ENCODE peak calls at places on chromosomes 16 and 17, in eight cellular contexts. J, S, F, N, M, Z, T and B are unnamed samples.

GRCh38 chr16:27109666-27110523 is 43.2 kb downstream of the C16orf82 start:
- DNase-seq in J (peak), S (no peak), F (peak), N (peak), M (peak), Z (peak), T (peak), B (peak)

GRCh38 chr16:11689031-11689840 is 21.0 kb downstream of the SNN start:
- DNase-seq in J (no peak), S (no peak), F (no peak), N (no peak), M (no peak), Z (no peak), T (no peak), B (peak)

GRCh38 chr17:43701318-43701743 is 39.6 kb upstream of the MEOX1 start:
- DNase-seq in J (no peak), S (no peak), F (no peak), N (peak), M (no peak), Z (no peak), T (no peak), B (peak)

GRCh38 chr17:1471490-1471889 is 15.5 kb upstream of the CRK start:
- DNase-seq in J (no peak), S (no peak), F (no peak), N (no peak), M (no peak), Z (no peak), T (no peak), B (no peak)

GRCh38 chr16:82133798-82134197 is 36.2 kb downstream of the MPHOSPH6 start:
- DNase-seq in J (no peak), S (no peak), F (no peak), N (no peak), M (no peak), Z (no peak), T (no peak), B (no peak)

GRCh38 chr17:57107498-57108101 is 22.6 kb downstream of the AKAP1 start:
- DNase-seq in J (no peak), S (no peak), F (peak), N (no peak), M (peak), Z (no peak), T (peak), B (peak)

GRCh38 chr16:2471016-2471652 is at the start of gene NTN3:
- DNase-seq in J (no peak), S (no peak), F (no peak), N (no peak), M (peak), Z (no peak), T (peak), B (no peak)

GRCh38 chr17:6755281-6755680 is 565 bp upstream of the XAF1 start:
- DNase-seq in J (no peak), S (no peak), F (no peak), N (no peak), M (no peak), Z (no peak), T (peak), B (no peak)

GRCh38 chr16:24610421-24610765 is 71.0 kb downstream of the RBBP6 start:
- DNase-seq in J (no peak), S (no peak), F (no peak), N (no peak), M (peak), Z (no peak), T (peak), B (peak)

GRCh38 chr17:82095777-82096708 is 2.0 kb downstream of the FASN start:
- DNase-seq in J (no peak), S (no peak), F (no peak), N (no peak), M (no peak), Z (no peak), T (no peak), B (no peak)

GRCh38 chr17:42894283-42895184 is 6.1 kb upstream of the G6PC1 start:
- DNase-seq in J (no peak), S (no peak), F (no peak), N (no peak), M (no peak), Z (no peak), T (no peak), B (no peak)

GRCh38 chr16:13957197-13958078 is 37.5 kb downstream of the ERCC4 start:
- DNase-seq in J (no peak), S (peak), F (peak), N (peak), M (peak), Z (peak), T (peak), B (peak)